ENCODE peak calls at places on chromosomes 1 and 21, in ten cellular contexts. U is activated T-cell treated with anti-CD3 and anti-CD28 coated beads for 1 hour, O is fibroblast of the aortic adventitia, A is uterus, H is NT2/D1, I is AG04449, S is HFF-Myc, Z is KBM-7, T is D341Med, W is A549. Q is an unnamed sample.

GRCh38 chr1:228060458-228061190 is 21.9 kb upstream of the ARF1 start:
- DNase-seq in U (no peak), O (peak; percentile 16), A (peak; percentile 12), H (peak; percentile 54), I (no peak), S (no peak), Z (no peak), T (no peak), W (no peak), Q (no peak)

GRCh38 chr1:77987942-77988341 is 9.1 kb upstream of the FUBP1 start:
- DNase-seq in U (no peak), O (no peak), A (no peak), H (no peak), I (no peak), S (no peak), Z (no peak), T (no peak), W (no peak), Q (no peak)

GRCh38 chr1:119288751-119289150 is 79.8 kb upstream of the HAO2 start:
- DNase-seq in U (no peak), O (no peak), A (no peak), H (no peak), I (no peak), S (no peak), Z (no peak), T (no peak), W (no peak), Q (no peak)

GRCh38 chr1:109089242-109090015 is 1.1 kb upstream of the TMEM167B start:
- DNase-seq in U (no peak), O (peak; percentile 73), A (no peak), H (no peak), I (no peak), S (no peak), Z (peak; percentile 45), T (peak; percentile 78), W (peak; percentile 70), Q (peak; percentile 86)

GRCh38 chr1:209323743-209324142 is 259.8 kb upstream of the CAMK1G start:
- DNase-seq in U (no peak), O (no peak), A (no peak), H (no peak), I (no peak), S (no peak), Z (no peak), T (no peak), W (no peak), Q (no peak)

GRCh38 chr1:43586136-43586726 is 55.5 kb downstream of the PTPRF start:
- DNase-seq in U (no peak), O (no peak), A (no peak), H (no peak), I (no peak), S (no peak), Z (no peak), T (no peak), W (no peak), Q (no peak)

GRCh38 chr1:29621826-29622435 is 385.6 kb downstream of the PTPRU start:
- DNase-seq in U (no peak), O (no peak), A (no peak), H (no peak), I (no peak), S (no peak), Z (no peak), T (no peak), W (no peak), Q (no peak)

GRCh38 chr1:49626474-49626873 is 397.3 kb downstream of the AGBL4 start:
- DNase-seq in U (no peak), O (no peak), A (no peak), H (no peak), I (no peak), S (no peak), Z (no peak), T (no peak), W (no peak), Q (no peak)

GRCh38 chr21:33739701-33740100 is 97.4 kb downstream of the ITSN1 start:
- DNase-seq in U (no peak), O (no peak), A (no peak), H (no peak), I (no peak), S (no peak), Z (no peak), T (no peak), W (no peak), Q (no peak)

GRCh38 chr1:201346337-201346939 is 31.0 kb downstream of the TNNT2 start:
- DNase-seq in U (no peak), O (peak; percentile 62), A (no peak), H (peak; percentile 81), I (no peak), S (no peak), Z (peak; percentile 9), T (peak; percentile 60), W (peak; percentile 73), Q (peak; percentile 57)

GRCh38 chr1:245458761-245459174 is 304.0 kb downstream of the KIF26B start:
- DNase-seq in U (no peak), O (peak; percentile 39), A (no peak), H (no peak), I (no peak), S (peak; percentile 1), Z (peak; percentile 89), T (no peak), W (no peak), Q (no peak)

GRCh38 chr1:66533804-66534745 is at the start of gene SGIP1:
- DNase-seq in U (no peak), O (peak; percentile 54), A (peak; percentile 64), H (peak; percentile 28), I (peak; percentile 38), S (no peak), Z (no peak), T (no peak), W (no peak), Q (no peak)

GRCh38 chr1:58979085-58979484 is 195.2 kb upstream of the JUN start:
- DNase-seq in U (no peak), O (peak; percentile 2), A (no peak), H (no peak), I (no peak), S (peak; percentile 14), Z (peak; percentile 71), T (no peak), W (no peak), Q (no peak)

GRCh38 chr21:37593015-37593414 is 226.4 kb downstream of the DYRK1A start:
- DNase-seq in U (no peak), O (no peak), A (no peak), H (peak; percentile 97), I (no peak), S (no peak), Z (peak; percentile 13), T (no peak), W (no peak), Q (peak; percentile 12)

GRCh38 chr1:40421694-40422384 is 28.4 kb upstream of the ZFP69B start:
- DNase-seq in U (no peak), O (peak; percentile 25), A (no peak), H (no peak), I (no peak), S (no peak), Z (peak; percentile 72), T (no peak), W (no peak), Q (no peak)

GRCh38 chr1:10694633-10695627 is 101.5 kb downstream of the CASZ1 start:
- DNase-seq in U (peak; percentile 60), O (peak; percentile 49), A (peak; percentile 87), H (peak; percentile 43), I (no peak), S (no peak), Z (peak; percentile 77), T (peak; percentile 95), W (peak; percentile 88), Q (peak; percentile 90)

GRCh38 chr1:25754421-25755195 is 45.4 kb upstream of the SELENON start:
- DNase-seq in U (peak; percentile 15), O (no peak), A (no peak), H (no peak), I (no peak), S (no peak), Z (no peak), T (no peak), W (no peak), Q (no peak)

GRCh38 chr1:206507395-206508129 is at the start of gene RASSF5:
- DNase-seq in U (peak; percentile 72), O (peak; percentile 57), A (peak; percentile 74), H (peak; percentile 44), I (no peak), S (no peak), Z (peak; percentile 66), T (peak; percentile 77), W (peak; percentile 73), Q (peak; percentile 78)

GRCh38 chr1:26858891-26859630 is 3.9 kb upstream of the SFN start:
- DNase-seq in U (no peak), O (no peak), A (no peak), H (no peak), I (no peak), S (no peak), Z (no peak), T (no peak), W (no peak), Q (no peak)

GRCh38 chr1:75135829-75136142 is 1.6 kb downstream of the LHX8 start:
- DNase-seq in U (no peak), O (no peak), A (no peak), H (no peak), I (no peak), S (no peak), Z (no peak), T (no peak), W (no peak), Q (no peak)

GRCh38 chr1:203796223-203796747 is 862 bp downstream of the ZBED6 start:
- DNase-seq in U (no peak), O (peak; percentile 35), A (no peak), H (no peak), I (no peak), S (no peak), Z (peak; percentile 63), T (peak; percentile 31), W (no peak), Q (peak; percentile 46)

GRCh38 chr1:14686701-14687100 is 88.2 kb downstream of the KAZN start:
- DNase-seq in U (no peak), O (no peak), A (no peak), H (peak; percentile 2), I (no peak), S (no peak), Z (no peak), T (no peak), W (no peak), Q (no peak)

GRCh38 chr1:53579221-53580008 is 120.2 kb downstream of the DMRTB1 start:
- DNase-seq in U (no peak), O (no peak), A (no peak), H (no peak), I (no peak), S (no peak), Z (no peak), T (no peak), W (no peak), Q (no peak)

GRCh38 chr1:180946056-180946455 is 33.4 kb downstream of the KIAA1614 start:
- DNase-seq in U (no peak), O (no peak), A (no peak), H (no peak), I (no peak), S (no peak), Z (no peak), T (no peak), W (no peak), Q (no peak)

GRCh38 chr1:47772960-47773682 is 224.1 kb downstream of the TRABD2B start:
- DNase-seq in U (no peak), O (no peak), A (no peak), H (no peak), I (no peak), S (no peak), Z (no peak), T (no peak), W (no peak), Q (no peak)

GRCh38 chr21:29205009-29205408 is 74.6 kb downstream of the MAP3K7CL start:
- DNase-seq in U (no peak), O (no peak), A (no peak), H (no peak), I (no peak), S (no peak), Z (no peak), T (no peak), W (no peak), Q (no peak)

GRCh38 chr1:208449951-208450350 is 205.8 kb upstream of the PLXNA2 start:
- DNase-seq in U (no peak), O (no peak), A (no peak), H (no peak), I (no peak), S (no peak), Z (no peak), T (no peak), W (no peak), Q (no peak)